ENCODE peak calls at places on chromosomes 2 and 18, in ten cellular contexts. R, C, F, N, I, W, B, P, S and X are unnamed samples.

GRCh38 chr2:157592983-157593382 is 35.7 kb downstream of the ACVR1C start:
- DNase-seq in R (peak), C (no peak), F (no peak), N (no peak), I (peak), W (no peak), B (peak), P (peak), S (no peak), X (no peak)

GRCh38 chr2:210539578-210540416 is 16.6 kb upstream of the CPS1 start:
- DNase-seq in R (no peak), C (no peak), F (no peak), N (no peak), I (no peak), W (no peak), B (no peak), P (no peak), S (no peak), X (no peak)

GRCh38 chr2:165778653-165779451 is 15.2 kb downstream of the GALNT3 start:
- DNase-seq in R (no peak), C (no peak), F (peak), N (no peak), I (peak), W (peak), B (peak), P (no peak), S (peak), X (no peak)

GRCh38 chr2:55109219-55109891 is 59.1 kb upstream of the RTN4 start:
- DNase-seq in R (peak), C (no peak), F (no peak), N (no peak), I (no peak), W (no peak), B (no peak), P (peak), S (peak), X (no peak)

GRCh38 chr2:11637546-11637945 is 32.4 kb downstream of the NTSR2 start:
- DNase-seq in R (no peak), C (no peak), F (no peak), N (no peak), I (no peak), W (no peak), B (no peak), P (no peak), S (no peak), X (no peak)

GRCh38 chr2:226655871-226656270 is 143.7 kb downstream of the IRS1 start:
- DNase-seq in R (peak), C (no peak), F (no peak), N (no peak), I (no peak), W (no peak), B (no peak), P (peak), S (no peak), X (no peak)

GRCh38 chr2:44805391-44805790 is 136.1 kb upstream of the SIX3 start:
- DNase-seq in R (no peak), C (no peak), F (peak), N (no peak), I (no peak), W (no peak), B (no peak), P (no peak), S (no peak), X (no peak)

GRCh38 chr2:74834806-74835755 is 1.2 kb downstream of the HK2 start:
- DNase-seq in R (peak), C (peak), F (peak), N (peak), I (peak), W (peak), B (peak), P (peak), S (peak), X (peak)

GRCh38 chr2:44120428-44120827 is 48.2 kb upstream of the PPM1B start:
- DNase-seq in R (peak), C (no peak), F (no peak), N (peak), I (no peak), W (no peak), B (peak), P (peak), S (no peak), X (no peak)

GRCh38 chr2:20538308-20539132 is 91.6 kb downstream of the RHOB start:
- DNase-seq in R (no peak), C (no peak), F (no peak), N (no peak), I (no peak), W (peak), B (no peak), P (no peak), S (no peak), X (no peak)

GRCh38 chr18:72419914-72420313 is 124.2 kb downstream of the CBLN2 start:
- DNase-seq in R (no peak), C (no peak), F (no peak), N (no peak), I (no peak), W (no peak), B (peak), P (peak), S (no peak), X (no peak)

GRCh38 chr2:238956676-238957075 is 108.8 kb downstream of the TWIST2 start:
- DNase-seq in R (no peak), C (no peak), F (no peak), N (no peak), I (no peak), W (no peak), B (no peak), P (no peak), S (no peak), X (no peak)

GRCh38 chr18:41096504-41096903 is 858.5 kb upstream of the PIK3C3 start:
- DNase-seq in R (peak), C (no peak), F (peak), N (peak), I (no peak), W (peak), B (peak), P (peak), S (no peak), X (no peak)

DNA sequence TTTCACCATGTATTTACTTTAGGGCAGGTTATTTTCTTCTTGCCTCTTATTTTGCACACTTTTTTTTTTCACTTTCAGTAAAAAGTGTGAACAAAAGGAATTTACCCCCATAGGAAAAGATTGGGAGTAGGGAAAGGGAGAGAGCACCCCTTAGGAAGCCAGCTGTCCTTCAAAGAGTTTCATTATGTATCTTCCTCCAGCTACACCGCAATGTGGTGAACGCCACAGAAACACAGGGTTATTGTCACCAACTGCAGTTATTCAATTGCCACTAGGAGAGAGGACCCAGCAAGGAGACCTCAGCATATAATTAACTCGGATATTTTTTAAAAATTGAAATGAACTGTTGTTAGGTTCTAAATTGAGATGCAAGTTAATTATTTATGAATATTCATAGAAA is 286.2 kb upstream of the VRK2 start:
- DNase-seq in R (no peak), C (no peak), F (no peak), N (no peak), I (no peak), W (no peak), B (no peak), P (no peak), S (no peak), X (no peak)
- H3K4me3 ChIP-seq in R (no peak), C (peak), F (no peak), N (no peak), I (no peak), W (no peak), B (no peak), P (no peak), S (no peak), X (no peak)

GRCh38 chr2:154826827-154827226 is 128.3 kb downstream of the KCNJ3 start:
- DNase-seq in R (no peak), C (no peak), F (no peak), N (no peak), I (no peak), W (no peak), B (no peak), P (no peak), S (no peak), X (no peak)
- H3K4me3 ChIP-seq in R (no peak), C (no peak), F (no peak), N (no peak), I (no peak), W (no peak), B (no peak), P (no peak), S (no peak), X (no peak)

DNA sequence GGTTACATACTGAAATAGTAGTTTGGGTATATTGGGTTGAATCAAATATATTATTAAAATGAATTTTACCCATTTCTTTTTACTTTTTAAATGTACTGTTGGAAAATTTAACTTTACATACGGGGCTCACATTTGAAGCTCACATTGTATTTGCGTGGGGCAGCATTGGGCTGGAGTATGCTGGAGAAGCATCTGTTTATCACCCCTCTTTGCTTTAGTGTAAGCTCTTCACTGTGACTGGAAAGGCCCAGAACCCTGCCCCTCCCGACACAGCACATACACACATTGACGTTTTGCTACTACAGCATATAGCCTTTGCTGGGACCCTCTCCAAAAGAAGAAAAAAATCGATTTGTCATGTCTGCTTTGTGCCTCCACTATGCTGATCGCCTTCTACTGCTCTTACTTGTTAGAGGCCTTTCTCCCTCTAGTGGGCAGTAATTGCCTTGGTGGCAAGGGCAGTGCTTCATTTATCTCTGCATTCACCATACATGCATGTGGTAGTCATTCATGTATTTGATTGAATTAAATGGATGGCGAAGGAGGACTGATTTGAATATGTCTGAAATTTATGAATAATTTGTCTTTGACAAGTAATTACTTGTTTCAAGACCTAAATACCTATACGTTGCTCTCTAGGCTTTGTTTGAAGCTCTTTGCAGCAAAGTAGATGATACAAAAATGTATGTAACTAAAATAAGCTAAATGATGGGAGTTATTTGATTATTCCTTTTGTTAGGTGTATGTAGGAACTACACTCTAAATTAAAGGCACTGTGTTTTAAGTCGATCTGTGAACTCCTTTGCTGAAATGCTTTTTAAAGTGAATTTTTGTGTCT is 37.4 kb downstream of the VAPA start:
- DNase-seq in R (peak), C (no peak), F (peak), N (peak), I (peak), W (peak), B (peak), P (peak), S (peak), X (no peak)
- H3K4me3 ChIP-seq in R (no peak), C (no peak), F (no peak), N (no peak), I (no peak), W (no peak), B (no peak), P (no peak), S (no peak), X (no peak)

GRCh38 chr2:47270421-47270820 is 115.3 kb upstream of the STPG4 start:
- DNase-seq in R (no peak), C (no peak), F (no peak), N (no peak), I (no peak), W (no peak), B (no peak), P (no peak), S (no peak), X (no peak)

GRCh38 chr2:47271054-47272000 is 116.2 kb upstream of the STPG4 start:
- DNase-seq in R (no peak), C (no peak), F (no peak), N (no peak), I (peak), W (peak), B (no peak), P (no peak), S (no peak), X (no peak)

GRCh38 chr2:47274054-47274779 is 119.1 kb upstream of the STPG4 start:
- DNase-seq in R (peak), C (no peak), F (no peak), N (no peak), I (no peak), W (no peak), B (peak), P (peak), S (no peak), X (no peak)

GRCh38 chr2:47272905-47273758 is 118.0 kb upstream of the STPG4 start:
- DNase-seq in R (no peak), C (no peak), F (no peak), N (no peak), I (no peak), W (no peak), B (no peak), P (no peak), S (no peak), X (no peak)

DNA sequence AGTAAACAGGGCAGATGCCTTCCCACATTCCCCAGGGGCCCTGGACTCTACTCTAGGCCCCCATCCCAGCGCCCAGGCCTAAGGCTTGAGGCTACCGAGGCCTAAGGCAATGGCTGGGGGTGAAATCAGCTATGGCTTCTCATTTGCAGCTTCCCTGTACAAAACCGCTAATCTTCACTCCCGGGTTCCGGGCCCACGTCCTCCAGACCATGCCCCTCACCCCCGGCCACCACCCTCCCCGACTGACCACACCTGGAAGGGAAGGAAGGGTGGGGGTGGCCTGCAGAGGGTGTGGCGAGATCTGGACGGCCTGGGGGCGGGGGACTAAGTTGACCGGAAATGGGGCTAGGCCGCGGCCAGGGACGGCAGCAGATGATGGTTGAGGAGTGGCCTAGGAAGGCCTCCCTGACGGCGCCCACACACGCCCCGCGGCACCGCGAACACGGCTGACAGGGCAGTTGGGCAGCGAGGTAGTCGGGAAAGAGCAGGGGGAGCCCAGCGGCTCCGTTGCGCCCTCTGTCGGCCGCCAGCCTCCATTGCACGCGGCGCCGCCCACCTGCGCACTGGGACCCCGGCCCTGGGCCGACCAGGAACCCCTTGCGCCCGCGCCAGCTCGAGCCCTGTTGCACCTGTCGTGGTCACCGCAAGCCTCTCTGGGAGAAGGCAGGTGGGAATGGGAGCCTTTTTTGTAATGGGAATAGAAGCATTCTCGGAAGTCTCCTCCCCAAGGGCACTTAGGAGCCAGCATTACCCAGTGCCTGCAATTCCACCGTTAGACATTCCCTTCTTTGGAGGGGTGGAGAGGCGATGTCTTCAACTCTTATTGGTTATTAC is 117.1 kb upstream of the STPG4 start:
- DNase-seq in R (peak), C (peak), F (no peak), N (peak), I (peak), W (peak), B (peak), P (peak), S (peak), X (peak)
- H3K4me3 ChIP-seq in R (no peak), C (peak), F (no peak), N (peak), I (peak), W (peak), B (peak), P (peak), S (peak), X (peak)

DNA sequence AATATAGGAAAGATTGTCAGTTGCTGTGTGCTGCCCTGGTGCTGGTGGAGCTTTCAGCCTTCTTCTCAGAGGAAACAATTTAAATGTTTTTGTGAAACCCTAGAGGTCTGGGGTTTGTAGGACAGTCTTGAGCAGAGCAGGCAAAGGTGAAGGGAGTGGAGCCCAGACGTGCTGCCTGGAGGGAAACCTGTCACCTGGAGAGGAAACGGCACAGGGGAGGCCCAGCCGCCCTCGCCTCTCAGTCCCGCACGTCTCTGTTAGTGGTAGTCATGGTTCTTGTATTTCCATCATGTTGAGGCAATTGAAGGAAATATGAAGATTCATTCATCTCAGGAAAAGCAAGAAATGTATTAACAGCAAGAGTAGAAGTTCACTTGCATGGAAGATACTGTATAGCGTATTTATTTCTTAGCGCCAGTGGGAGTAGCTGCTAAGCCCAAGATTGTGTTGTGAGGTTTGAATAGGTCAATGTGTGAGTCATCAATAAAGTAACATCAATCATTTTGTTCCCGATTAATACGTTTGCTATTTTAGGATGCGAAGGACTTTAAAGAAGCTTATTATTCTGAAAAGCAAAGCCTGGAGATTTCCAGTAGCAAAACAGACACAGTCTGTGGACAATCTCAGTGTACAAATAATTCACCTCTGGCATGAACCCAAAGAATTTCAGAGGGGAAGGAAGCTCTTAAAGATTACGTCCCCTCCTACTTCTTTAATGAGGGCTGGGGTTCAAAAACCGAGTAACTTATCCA is 70.4 kb downstream of the LRRFIP1 start:
- DNase-seq in R (no peak), C (no peak), F (no peak), N (no peak), I (peak), W (no peak), B (peak), P (no peak), S (no peak), X (no peak)
- H3K4me3 ChIP-seq in R (no peak), C (no peak), F (no peak), N (no peak), I (peak), W (no peak), B (no peak), P (no peak), S (no peak), X (peak)

DNA sequence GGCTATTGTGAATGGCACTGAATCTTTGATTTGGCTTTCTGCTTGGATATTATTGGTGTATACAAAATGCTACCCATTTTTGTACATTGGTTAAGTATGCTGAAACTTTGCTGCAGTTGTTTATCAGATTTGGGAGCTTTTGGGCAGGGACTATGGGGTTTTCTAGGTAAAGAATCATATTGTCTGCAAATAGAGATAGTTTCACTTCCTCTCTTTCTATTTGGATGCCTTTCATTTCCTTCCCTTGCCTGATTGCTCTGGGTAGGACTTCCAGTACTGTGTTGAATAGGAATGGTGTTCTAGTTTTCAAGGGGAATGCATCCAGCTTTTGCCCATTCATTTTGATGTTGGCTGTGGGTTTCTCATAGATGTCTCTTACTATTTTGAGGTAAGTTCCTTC is 489.1 kb upstream of the LRATD1 start:
- DNase-seq in R (no peak), C (no peak), F (no peak), N (no peak), I (peak), W (no peak), B (no peak), P (no peak), S (no peak), X (no peak)
- H3K4me3 ChIP-seq in R (no peak), C (no peak), F (no peak), N (no peak), I (no peak), W (no peak), B (no peak), P (no peak), S (no peak), X (no peak)

DNA sequence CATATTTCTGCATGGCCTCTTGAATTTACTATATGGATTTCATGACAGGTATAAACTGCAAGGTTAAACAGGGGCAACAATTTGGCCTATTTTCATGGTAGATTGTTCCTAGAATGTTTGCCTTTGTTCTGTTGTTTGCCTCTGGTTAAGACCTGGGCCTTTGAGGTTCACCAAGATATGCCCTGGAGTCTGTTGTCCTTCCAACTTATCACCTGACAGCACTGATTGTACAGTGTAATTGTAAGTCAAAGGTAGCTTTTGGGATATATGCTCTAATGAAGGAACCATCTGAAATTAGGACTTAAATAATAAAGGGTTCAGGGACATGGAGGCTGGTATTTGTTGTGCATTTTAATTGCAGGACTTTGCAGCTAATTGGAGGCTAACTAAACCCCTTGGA is 771.1 kb upstream of the LINC00305 start:
- DNase-seq in R (no peak), C (no peak), F (no peak), N (no peak), I (no peak), W (no peak), B (no peak), P (no peak), S (peak), X (no peak)
- H3K4me3 ChIP-seq in R (no peak), C (no peak), F (no peak), N (no peak), I (no peak), W (no peak), B (no peak), P (no peak), S (no peak), X (no peak)

GRCh38 chr2:42493468-42493884 is 306 bp downstream of the KCNG3 start:
- DNase-seq in R (no peak), C (no peak), F (no peak), N (no peak), I (no peak), W (no peak), B (no peak), P (no peak), S (peak), X (no peak)
- H3K4me3 ChIP-seq in R (no peak), C (peak), F (peak), N (peak), I (peak), W (peak), B (peak), P (no peak), S (peak), X (peak)